ENCODE peak calls at places on chromosomes 1 and 21, in seven cellular contexts. N is IMR-90, G is H1, P is neuronal stem cell, F is mesenchymal stem cell, C is mesendoderm, T is H9. R is an unnamed sample.

GRCh38 chr1:226624526-226624925 is 76.0 kb downstream of the STUM start:
- DNase-seq in N (peak), G (no peak), P (no peak), F (no peak), C (no peak), T (no peak), R (peak)

GRCh38 chr1:7250826-7251800 is 465.9 kb downstream of the CAMTA1 start:
- DNase-seq in N (no peak), G (no peak), P (no peak), F (no peak), C (no peak), T (no peak), R (no peak)

GRCh38 chr1:70353641-70354331 is 736 bp downstream of the ANKRD13C start:
- DNase-seq in N (peak), G (no peak), P (no peak), F (peak), C (peak), T (no peak), R (peak)

GRCh38 chr1:31745071-31745897 is 18.9 kb downstream of the ADGRB2 start:
- DNase-seq in N (peak), G (peak), P (no peak), F (peak), C (peak), T (peak), R (peak)

GRCh38 chr1:150165622-150166612 is 16.2 kb downstream of the PLEKHO1 start:
- DNase-seq in N (peak), G (peak), P (no peak), F (peak), C (peak), T (peak), R (no peak)

GRCh38 chr21:44462834-44463200 is 7.5 kb downstream of the LRRC3 start:
- DNase-seq in N (no peak), G (no peak), P (no peak), F (no peak), C (no peak), T (no peak), R (no peak)

GRCh38 chr1:39700348-39700747 is 9.1 kb upstream of the HPCAL4 start:
- DNase-seq in N (no peak), G (no peak), P (no peak), F (no peak), C (no peak), T (no peak), R (no peak)

GRCh38 chr1:151680812-151681211 is 35.8 kb downstream of the CELF3 start:
- DNase-seq in N (peak), G (no peak), P (no peak), F (peak), C (no peak), T (no peak), R (no peak)

GRCh38 chr21:37117204-37117603 is 44.1 kb downstream of the TTC3 start:
- DNase-seq in N (no peak), G (no peak), P (no peak), F (no peak), C (no peak), T (no peak), R (no peak)

GRCh38 chr1:247639381-247639981 is 34.1 kb downstream of the OR2G3 start:
- DNase-seq in N (peak), G (peak), P (peak), F (no peak), C (peak), T (peak), R (peak)

GRCh38 chr21:42858185-42858847 is 21.0 kb downstream of the WDR4 start:
- DNase-seq in N (no peak), G (no peak), P (no peak), F (no peak), C (no peak), T (no peak), R (no peak)

GRCh38 chr1:92752719-92753118 is 32.2 kb downstream of the EVI5 start:
- DNase-seq in N (peak), G (no peak), P (no peak), F (peak), C (no peak), T (no peak), R (no peak)

GRCh38 chr1:92755541-92756351 is 29.2 kb downstream of the EVI5 start:
- DNase-seq in N (peak), G (no peak), P (no peak), F (no peak), C (no peak), T (no peak), R (peak)

GRCh38 chr1:92749024-92749634 is 35.8 kb downstream of the EVI5 start:
- DNase-seq in N (peak), G (no peak), P (peak), F (peak), C (peak), T (peak), R (no peak)

GRCh38 chr1:92756537-92756936 is 28.4 kb downstream of the EVI5 start:
- DNase-seq in N (peak), G (no peak), P (no peak), F (no peak), C (no peak), T (no peak), R (peak)

DNA sequence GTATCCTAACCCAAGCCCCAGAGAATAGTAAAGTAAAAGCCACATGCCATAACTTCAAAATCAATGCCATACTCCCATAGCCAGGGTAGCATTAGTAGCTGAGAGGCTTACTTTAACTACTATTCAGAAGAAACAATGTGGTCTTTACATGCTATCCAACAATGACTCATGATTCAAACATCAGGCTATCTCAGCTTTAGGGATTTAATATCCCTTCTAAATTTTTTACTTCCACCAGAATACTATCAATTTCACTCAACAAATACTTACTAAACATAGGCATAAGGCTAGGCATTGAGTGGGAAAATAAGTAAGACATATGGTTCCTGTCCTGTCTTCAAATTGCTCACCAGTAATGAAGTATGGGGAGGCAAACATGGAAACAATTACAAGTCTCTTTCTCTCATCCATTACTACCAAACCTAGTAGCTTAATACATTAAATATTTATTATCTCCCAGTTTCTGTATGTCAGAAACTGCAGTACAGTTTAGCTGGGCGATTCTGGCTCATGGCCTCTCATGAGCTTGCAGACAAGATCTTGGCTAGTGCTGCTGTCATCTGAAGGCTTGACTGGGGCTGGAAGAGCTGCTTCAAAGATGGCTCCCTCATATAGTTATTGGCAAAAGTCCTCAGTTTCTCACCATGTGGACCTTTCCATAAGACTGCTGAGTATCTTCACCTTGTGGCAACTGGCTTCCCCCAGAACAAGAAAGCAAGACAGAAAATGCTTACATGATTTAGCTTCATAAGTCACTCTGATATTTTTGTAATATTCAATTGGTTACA is 30.7 kb downstream of the EVI5 start:
- DNase-seq in N (peak), G (no peak), P (no peak), F (peak), C (no peak), T (no peak), R (no peak)
- H2AK5ac ChIP-seq in N (peak), G (no peak), P (no peak), F (no peak), C (no peak), T (no peak), R (no peak)

GRCh38 chr1:94701796-94702439 is 118.2 kb upstream of the SLC44A3 start:
- DNase-seq in N (no peak), G (no peak), P (no peak), F (no peak), C (peak), T (no peak), R (no peak)

GRCh38 chr1:94698759-94699502 is 121.2 kb upstream of the SLC44A3 start:
- DNase-seq in N (peak), G (no peak), P (no peak), F (peak), C (peak), T (no peak), R (no peak)

GRCh38 chr1:94694234-94694915 is 125.8 kb upstream of the SLC44A3 start:
- DNase-seq in N (no peak), G (no peak), P (no peak), F (no peak), C (no peak), T (no peak), R (no peak)

GRCh38 chr1:94698341-94698740 is 121.8 kb upstream of the SLC44A3 start:
- DNase-seq in N (peak), G (no peak), P (no peak), F (peak), C (peak), T (no peak), R (no peak)

GRCh38 chr1:94697839-94698238 is 122.3 kb upstream of the SLC44A3 start:
- DNase-seq in N (no peak), G (no peak), P (no peak), F (no peak), C (no peak), T (no peak), R (no peak)
- H2AK5ac ChIP-seq in N (peak), G (no peak), P (no peak), F (no peak), C (no peak), T (no peak), R (no peak)

GRCh38 chr21:35467536-35467935 is 418.4 kb upstream of the RUNX1 start:
- DNase-seq in N (peak), G (no peak), P (no peak), F (peak), C (no peak), T (no peak), R (no peak)
- H2AK5ac ChIP-seq in N (no peak), G (no peak), P (no peak), F (no peak), C (no peak), T (no peak), R (no peak)

GRCh38 chr1:117210386-117210785 is 341 bp downstream of the VTCN1 start:
- DNase-seq in N (no peak), G (no peak), P (no peak), F (no peak), C (no peak), T (no peak), R (no peak)
- H2AK5ac ChIP-seq in N (no peak), G (no peak), P (peak), F (no peak), C (no peak), T (no peak), R (peak)

DNA sequence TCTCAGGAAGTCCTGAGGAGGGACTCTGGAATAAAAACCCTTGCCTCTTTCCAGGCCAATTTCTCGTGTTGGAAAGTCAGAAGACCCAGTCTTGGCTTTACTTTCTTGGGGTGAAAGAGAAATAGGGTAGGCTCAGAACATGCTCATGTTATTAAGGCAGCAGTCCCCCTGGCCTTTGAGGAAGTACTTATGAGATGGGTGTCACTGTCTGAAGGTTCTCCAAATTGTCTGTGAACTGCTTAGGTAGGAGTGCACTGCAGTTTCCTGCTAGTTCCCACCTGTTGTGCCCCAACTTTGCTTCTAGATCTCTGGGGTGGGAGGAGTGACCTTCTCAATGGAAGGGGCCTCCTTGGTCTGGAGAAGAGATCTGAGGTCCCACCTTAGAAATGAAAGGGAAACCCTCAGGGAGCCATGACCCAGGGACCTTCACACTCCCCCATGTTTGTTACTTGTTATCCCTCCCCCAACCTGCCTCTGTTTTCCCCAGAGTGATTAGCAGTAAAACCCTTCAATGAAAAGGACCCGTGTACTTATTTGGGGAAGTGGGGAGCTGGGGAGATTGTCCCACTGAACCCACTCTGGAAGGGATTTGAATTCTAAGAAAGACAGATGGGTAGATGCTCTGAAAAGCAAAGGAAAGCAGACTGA is 5.7 kb downstream of the ZNF691 start:
- DNase-seq in N (no peak), G (no peak), P (no peak), F (no peak), C (no peak), T (no peak), R (no peak)
- H2AK5ac ChIP-seq in N (no peak), G (no peak), P (no peak), F (no peak), C (no peak), T (no peak), R (no peak)

GRCh38 chr1:114218397-114219237 is 64.9 kb upstream of the SYT6 start:
- DNase-seq in N (no peak), G (no peak), P (no peak), F (peak), C (no peak), T (no peak), R (no peak)
- H2AK5ac ChIP-seq in N (no peak), G (peak), P (peak), F (no peak), C (peak), T (no peak), R (no peak)

DNA sequence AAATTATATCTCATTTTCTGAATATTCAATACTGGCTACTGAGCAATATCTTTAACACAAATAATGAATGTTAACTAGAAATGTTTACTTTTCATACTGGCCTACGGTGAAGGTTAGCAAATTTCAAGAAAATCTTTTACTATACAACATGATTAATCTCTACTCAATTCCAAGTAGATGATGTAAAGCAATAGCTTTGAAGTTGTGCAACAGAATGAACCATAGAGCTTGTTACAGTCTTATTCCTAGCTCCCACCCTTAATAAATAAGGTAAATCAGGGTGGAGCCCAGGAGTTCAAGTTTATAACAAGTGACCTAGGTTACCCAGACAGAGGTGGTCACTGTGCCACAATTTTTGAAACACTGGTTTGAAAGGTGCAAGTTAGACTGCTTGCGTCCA is 1678.1 kb downstream of the KCNT2 start:
- DNase-seq in N (peak), G (no peak), P (no peak), F (no peak), C (no peak), T (no peak), R (no peak)
- H2AK5ac ChIP-seq in N (no peak), G (no peak), P (no peak), F (no peak), C (no peak), T (no peak), R (no peak)

R was measured in trophoblast cell.